ENCODE peak calls at places on chromosome 10, in eight cellular contexts. T is endodermal cell, Q is pancreas, F is IMR-90, A is mucosa of descending colon, R is breast epithelium, C is uterus, H is transverse colon. I is an unnamed sample.

GRCh38 chr10:96512524-96512991 is 1.2 kb downstream of the TLL2 start:
- DNase-seq in T (peak; percentile 77), Q (peak; percentile 75), F (peak; percentile 12), A (no peak), R (no peak), C (peak; percentile 28), H (peak; percentile 27), I (peak; percentile 29)

GRCh38 chr10:21452203-21452602 is 73.3 kb downstream of the SKIDA1 start:
- DNase-seq in T (no peak), Q (no peak), F (no peak), A (no peak), R (no peak), C (no peak), H (no peak), I (no peak)

GRCh38 chr10:30098624-30099023 is 39.2 kb upstream of the JCAD start:
- DNase-seq in T (no peak), Q (no peak), F (peak; percentile 92), A (no peak), R (no peak), C (no peak), H (no peak), I (no peak)

GRCh38 chr10:129754211-129755050 is 209.6 kb downstream of the EBF3 start:
- DNase-seq in T (peak; percentile 46), Q (no peak), F (no peak), A (peak; percentile 4), R (peak; percentile 25), C (no peak), H (no peak), I (no peak)

GRCh38 chr10:16779375-16779774 is 37.8 kb downstream of the RSU1 start:
- DNase-seq in T (no peak), Q (no peak), F (no peak), A (no peak), R (no peak), C (no peak), H (no peak), I (no peak)

GRCh38 chr10:99395750-99396445 is 34.5 kb downstream of the GOT1 start:
- DNase-seq in T (peak; percentile 69), Q (no peak), F (peak; percentile 83), A (no peak), R (no peak), C (no peak), H (no peak), I (no peak)

GRCh38 chr10:97119058-97119832 is 66.5 kb downstream of the SLIT1 start:
- DNase-seq in T (peak; percentile 71), Q (no peak), F (no peak), A (no peak), R (no peak), C (no peak), H (no peak), I (no peak)

GRCh38 chr10:59432207-59432900 is 70.0 kb upstream of the FAM13C start:
- DNase-seq in T (no peak), Q (no peak), F (peak; percentile 19), A (no peak), R (no peak), C (no peak), H (no peak), I (no peak)

GRCh38 chr10:17981766-17982380 is 30.2 kb downstream of the SLC39A12 start:
- DNase-seq in T (no peak), Q (no peak), F (peak; percentile 93), A (no peak), R (no peak), C (no peak), H (no peak), I (no peak)

GRCh38 chr10:131729361-131729760 is 171.4 kb upstream of the PPP2R2D start:
- DNase-seq in T (peak; percentile 49), Q (no peak), F (no peak), A (no peak), R (peak; percentile 31), C (no peak), H (no peak), I (no peak)

GRCh38 chr10:52653510-52653909 is 119.1 kb downstream of the MBL2 start:
- DNase-seq in T (no peak), Q (no peak), F (no peak), A (no peak), R (no peak), C (no peak), H (no peak), I (peak; percentile 22)

GRCh38 chr10:93175490-93175889 is 101.8 kb downstream of the CYP26A1 start:
- DNase-seq in T (no peak), Q (no peak), F (no peak), A (no peak), R (no peak), C (no peak), H (no peak), I (no peak)

GRCh38 chr10:109018892-109019507 is 904.3 kb downstream of the XPNPEP1 start:
- DNase-seq in T (no peak), Q (no peak), F (no peak), A (no peak), R (no peak), C (no peak), H (no peak), I (no peak)

GRCh38 chr10:61059636-61060035 is 115.7 kb upstream of the RHOBTB1 start:
- DNase-seq in T (no peak), Q (no peak), F (no peak), A (no peak), R (no peak), C (no peak), H (no peak), I (no peak)

GRCh38 chr10:8365935-8366911 is 311.7 kb downstream of the GATA3 start:
- DNase-seq in T (no peak), Q (no peak), F (peak; percentile 81), A (no peak), R (no peak), C (no peak), H (no peak), I (no peak)

GRCh38 chr10:94012834-94013830 is 19.4 kb downstream of the PLCE1 start:
- DNase-seq in T (no peak), Q (no peak), F (peak; percentile 59), A (no peak), R (no peak), C (no peak), H (no peak), I (no peak)

GRCh38 chr10:50552771-50553535 is 70.8 kb downstream of the SGMS1 start:
- DNase-seq in T (peak; percentile 62), Q (no peak), F (peak; percentile 36), A (no peak), R (no peak), C (no peak), H (peak; percentile 34), I (no peak)

GRCh38 chr10:96130326-96130758 is 245 bp downstream of the ZNF518A start:
- DNase-seq in T (peak; percentile 93), Q (peak; percentile 79), F (peak; percentile 72), A (peak; percentile 86), R (peak; percentile 53), C (no peak), H (peak; percentile 80), I (peak; percentile 68)

GRCh38 chr10:58577394-58577793 is 64.7 kb downstream of the BICC1 start:
- DNase-seq in T (no peak), Q (no peak), F (peak; percentile 80), A (no peak), R (no peak), C (no peak), H (no peak), I (no peak)

GRCh38 chr10:11689945-11690736 is 52.0 kb upstream of the ECHDC3 start:
- DNase-seq in T (no peak), Q (peak; percentile 58), F (no peak), A (no peak), R (no peak), C (no peak), H (no peak), I (no peak)

GRCh38 chr10:11697718-11698527 is 44.3 kb upstream of the ECHDC3 start:
- DNase-seq in T (no peak), Q (no peak), F (no peak), A (no peak), R (no peak), C (no peak), H (no peak), I (no peak)

GRCh38 chr10:11691319-11691755 is 50.8 kb upstream of the ECHDC3 start:
- DNase-seq in T (no peak), Q (no peak), F (no peak), A (no peak), R (no peak), C (no peak), H (no peak), I (peak; percentile 45)

GRCh38 chr10:11687779-11688447 is 54.3 kb upstream of the ECHDC3 start:
- DNase-seq in T (no peak), Q (no peak), F (no peak), A (no peak), R (peak; percentile 77), C (no peak), H (peak; percentile 14), I (no peak)

DNA sequence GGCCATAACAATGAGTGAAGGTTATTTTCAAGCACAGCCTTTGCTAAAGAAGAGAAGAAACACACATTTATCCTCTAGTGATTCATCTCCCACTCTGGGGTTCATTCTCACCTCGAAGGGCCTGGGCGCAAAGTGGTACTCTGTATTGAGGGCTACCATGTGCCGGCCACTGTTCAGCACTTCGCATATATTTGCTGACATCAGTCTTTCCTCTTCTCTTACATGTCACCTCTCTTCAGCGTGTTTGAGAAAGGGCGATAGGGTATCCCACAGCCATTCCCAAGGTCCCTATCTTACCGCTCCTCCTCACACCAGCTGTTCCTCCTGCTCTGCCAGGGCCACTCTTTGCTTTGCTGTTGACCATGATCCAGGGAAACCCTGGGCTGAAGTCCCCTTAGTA is 48.8 kb upstream of the ECHDC3 start:
- DNase-seq in T (no peak), Q (no peak), F (no peak), A (no peak), R (no peak), C (no peak), H (no peak), I (no peak)
- TF ChIP-seq CTCF in T (no peak), Q (no peak), F (no peak), A (no peak), R (no peak), C (no peak), H (no peak), I (no peak)

GRCh38 chr10:125148576-125148975 is 11.8 kb downstream of the CTBP2 start:
- DNase-seq in T (no peak), Q (no peak), F (no peak), A (no peak), R (no peak), C (no peak), H (no peak), I (no peak)
- H3K4me1 ChIP-seq in T (peaks cover 16% of the 10 kb centered on the region), Q (peaks cover 86% of the 10 kb centered on the region), F (peaks cover 46% of the 10 kb centered on the region), A (peaks cover 62% of the 10 kb centered on the region), R (peaks cover 34% of the 10 kb centered on the region), C (peaks cover 48% of the 10 kb centered on the region), H (peaks cover 99% of the 10 kb centered on the region), I (peaks cover 100% of the 10 kb centered on the region)

GRCh38 chr10:110529596-110530011 is 31.9 kb downstream of the DUSP5 start:
- DNase-seq in T (peak; percentile 92), Q (no peak), F (no peak), A (no peak), R (no peak), C (no peak), H (no peak), I (no peak)
- H3K4me3 ChIP-seq in T (peak overlapping the region; percentile 15), Q (no peak overlapping the region), F (no peak overlapping the region), A (no peak overlapping the region), R (peak overlapping the region; percentile 44), C (no peak overlapping the region), H (no peak overlapping the region), I (peak overlapping the region; percentile 55)

DNA sequence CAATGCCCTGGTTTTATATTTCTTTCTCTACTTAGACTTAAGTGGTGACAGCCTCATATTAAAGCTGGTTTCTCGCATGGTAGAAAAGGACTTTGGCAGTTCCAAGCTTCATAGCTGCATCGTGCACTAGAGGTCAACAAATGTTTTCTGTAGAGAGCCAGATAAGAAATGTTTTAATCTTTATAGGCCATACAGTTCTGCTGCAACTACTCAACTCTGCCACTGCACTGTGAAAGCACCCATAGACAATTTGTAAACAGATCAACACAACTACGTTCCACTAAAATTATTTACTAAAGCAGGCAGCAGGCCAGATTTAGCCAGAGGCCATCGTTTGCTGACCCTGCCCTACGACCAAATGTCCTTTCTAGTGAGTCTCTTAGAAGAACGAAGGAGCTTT is 36.7 kb downstream of the CSGALNACT2 start:
- DNase-seq in T (no peak), Q (no peak), F (no peak), A (no peak), R (no peak), C (no peak), H (no peak), I (no peak)
- TF ChIP-seq CTCF in T (no peak), Q (no peak), F (no peak), A (no peak), R (no peak), C (no peak), H (no peak), I (peak; percentile 23)

I was measured in left ventricle myocardium inferior.